ENCODE peak calls at places on chromosomes 12 and 14, in four cellular contexts. T, U, W and A are unnamed samples.

GRCh38 chr12:85575115-85576096 is 260.8 kb downstream of the RASSF9 start:
- DNase-seq in T (no peak), U (peak), W (peak), A (peak)

GRCh38 chr12:95653761-95654546 is 102.7 kb upstream of the USP44 start:
- DNase-seq in T (no peak), U (peak), W (peak), A (peak)

GRCh38 chr14:80493620-80494019 is 282.3 kb upstream of the DIO2 start:
- DNase-seq in T (no peak), U (no peak), W (no peak), A (no peak)

GRCh38 chr12:26062006-26062405 is 62.8 kb downstream of the BHLHE41 start:
- DNase-seq in T (no peak), U (no peak), W (no peak), A (no peak)

GRCh38 chr12:58313091-58313855 is 371.9 kb downstream of the ATP23 start:
- DNase-seq in T (no peak), U (no peak), W (peak), A (peak)

GRCh38 chr14:67187210-67187609 is 2.0 kb upstream of the GARIN2 start:
- DNase-seq in T (no peak), U (peak), W (peak), A (peak)

GRCh38 chr12:118432812-118433540 is 56.6 kb downstream of the SUDS3 start:
- DNase-seq in T (no peak), U (no peak), W (peak), A (peak)

GRCh38 chr12:49673446-49674317 is 33.5 kb downstream of the FMNL3 start:
- DNase-seq in T (no peak), U (no peak), W (peak), A (peak)

GRCh38 chr12:57018906-57019305 is 2.6 kb upstream of the TAC3 start:
- DNase-seq in T (no peak), U (no peak), W (no peak), A (no peak)

GRCh38 chr12:64767495-64767894 is 8.3 kb upstream of the GNS start:
- DNase-seq in T (no peak), U (no peak), W (no peak), A (no peak)

GRCh38 chr14:101125719-101126375 is 222.3 kb upstream of the RTL1 start:
- DNase-seq in T (no peak), U (no peak), W (no peak), A (no peak)

GRCh38 chr12:52210186-52210924 is 18.5 kb upstream of the KRT80 start:
- DNase-seq in T (no peak), U (no peak), W (no peak), A (peak)

GRCh38 chr14:30528119-30528518 is 30.8 kb upstream of the G2E3 start:
- DNase-seq in T (no peak), U (no peak), W (no peak), A (no peak)

GRCh38 chr12:64427988-64428387 is 23.8 kb downstream of the XPOT start:
- DNase-seq in T (no peak), U (no peak), W (no peak), A (no peak)

GRCh38 chr12:89343127-89343526 is 9.2 kb downstream of the DUSP6 start:
- DNase-seq in T (no peak), U (no peak), W (no peak), A (peak)

GRCh38 chr12:26195641-26196423 is 459 bp downstream of the SSPN start:
- DNase-seq in T (no peak), U (no peak), W (peak), A (peak)

GRCh38 chr12:82412246-82412645 is 53.9 kb downstream of the METTL25 start:
- DNase-seq in T (no peak), U (no peak), W (no peak), A (no peak)

GRCh38 chr14:93946104-93946503 is 19.0 kb downstream of the FAM181A start:
- DNase-seq in T (no peak), U (no peak), W (no peak), A (no peak)

GRCh38 chr14:49972840-49973239 is 80.0 kb downstream of the ARF6 start:
- DNase-seq in T (no peak), U (peak), W (peak), A (peak)

GRCh38 chr14:54796961-54797360 is 105.7 kb downstream of the GCH1 start:
- DNase-seq in T (no peak), U (no peak), W (peak), A (peak)

GRCh38 chr12:131092911-131093901 is 139.5 kb downstream of the ADGRD1 start:
- DNase-seq in T (no peak), U (no peak), W (no peak), A (no peak)

GRCh38 chr12:6334940-6335450 is 6.9 kb downstream of the TNFRSF1A start:
- DNase-seq in T (no peak), U (no peak), W (no peak), A (no peak)

GRCh38 chr12:132352896-132353800 is 23.8 kb upstream of the GALNT9 start:
- DNase-seq in T (no peak), U (no peak), W (no peak), A (no peak)

GRCh38 chr12:12481636-12482035 is 81.0 kb downstream of the DUSP16 start:
- DNase-seq in T (no peak), U (no peak), W (no peak), A (no peak)

GRCh38 chr12:68476786-68477185 is 133.9 kb upstream of the RAP1B start:
- DNase-seq in T (no peak), U (no peak), W (no peak), A (no peak)

GRCh38 chr14:56487761-56488160 is 91.8 kb upstream of the TMEM260 start:
- DNase-seq in T (no peak), U (no peak), W (no peak), A (peak)

GRCh38 chr12:2575245-2575644 is 219.5 kb upstream of the FKBP4 start:
- DNase-seq in T (no peak), U (no peak), W (no peak), A (no peak)

GRCh38 chr14:33120341-33120740 is 181.7 kb downstream of the NPAS3 start:
- DNase-seq in T (no peak), U (no peak), W (peak), A (no peak)

GRCh38 chr12:82184844-82185243 is 173.3 kb downstream of the CCDC59 start:
- DNase-seq in T (no peak), U (no peak), W (no peak), A (no peak)